ENCODE peak calls at places on chromosome 21, in nine cellular contexts. X is GM20000, C is adrenal gland, Z is GM10248, S is MM.1S, M is coronary artery, T is AG10803, W is HL-60, Y is PC-9. Q is an unnamed sample.

GRCh38 chr21:25735221-25735894 is 586 bp downstream of the GABPA start:
- DNase-seq in C (peak), X (peak), Z (peak), T (peak), M (peak), Y (peak), S (peak), W (peak), Q (peak)

GRCh38 chr21:24729568-24729967 is 877.7 kb downstream of the MRPL39 start:
- DNase-seq in S (no peak), T (no peak), C (no peak), Z (no peak), Y (no peak), X (no peak), W (no peak), M (no peak), Q (no peak)

GRCh38 chr21:15483138-15483780 is 246.5 kb upstream of the USP25 start:
- DNase-seq in Z (peak), Y (peak), C (peak), T (peak), S (peak), X (peak), M (peak), W (peak), Q (peak)

GRCh38 chr21:39189857-39190604 is 6.8 kb upstream of the PSMG1 start:
- DNase-seq in Y (no peak), S (no peak), M (no peak), Z (no peak), T (peak), X (no peak), C (no peak), W (no peak), Q (no peak)

GRCh38 chr21:18622383-18622782 is 218.8 kb upstream of the TMPRSS15 start:
- DNase-seq in M (no peak), S (no peak), X (no peak), C (no peak), W (no peak), Z (no peak), T (no peak), Y (no peak), Q (no peak)

GRCh38 chr21:39314155-39315027 is 959 bp upstream of the BRWD1 start:
- DNase-seq in Z (peak), X (peak), S (peak), Y (peak), W (peak), C (peak), M (no peak), T (peak), Q (peak)

GRCh38 chr21:39660191-39660590 is 47.5 kb downstream of the B3GALT5 start:
- DNase-seq in S (no peak), M (peak), C (peak), Y (no peak), Z (no peak), T (peak), X (no peak), W (no peak), Q (no peak)

GRCh38 chr21:18493420-18493819 is 89.8 kb upstream of the TMPRSS15 start:
- DNase-seq in X (no peak), Z (no peak), M (no peak), C (no peak), T (no peak), W (no peak), Y (peak), S (no peak), Q (no peak)

GRCh38 chr21:39984613-39985012 is 117.4 kb downstream of the PCP4 start:
- DNase-seq in T (no peak), M (no peak), Z (no peak), C (no peak), S (no peak), Y (no peak), W (no peak), X (no peak), Q (no peak)

GRCh38 chr21:39197448-39197847 is 14.2 kb upstream of the PSMG1 start:
- DNase-seq in Z (no peak), C (no peak), S (no peak), M (no peak), W (no peak), Y (no peak), T (no peak), X (no peak), Q (no peak)

GRCh38 chr21:41231060-41231459 is 63.1 kb downstream of the BACE2 start:
- DNase-seq in S (no peak), T (no peak), C (no peak), Z (no peak), W (no peak), Y (no peak), X (no peak), M (no peak), Q (no peak)

GRCh38 chr21:41651830-41652229 is 115.0 kb downstream of the RIPK4 start:
- DNase-seq in X (no peak), S (no peak), C (no peak), Z (no peak), W (no peak), Y (peak), T (no peak), M (no peak), Q (no peak)

GRCh38 chr21:43266534-43266933 is 97.7 kb downstream of the CRYAA start:
- DNase-seq in X (no peak), W (no peak), Z (no peak), C (no peak), Y (no peak), T (peak), M (no peak), S (no peak), Q (no peak)

GRCh38 chr21:34195365-34195764 is 122.0 kb downstream of the MRPS6 start:
- DNase-seq in C (no peak), T (no peak), W (no peak), X (no peak), M (no peak), Z (no peak), S (no peak), Y (no peak), Q (no peak)

GRCh38 chr21:44293551-44294231 is 6.2 kb upstream of the PFKL start:
- DNase-seq in X (no peak), S (no peak), C (no peak), Z (no peak), M (no peak), T (no peak), W (no peak), Y (no peak), Q (no peak)

GRCh38 chr21:44337428-44337827 is 1.8 kb downstream of the CFAP410 start:
- DNase-seq in M (no peak), Z (no peak), W (no peak), X (no peak), Y (no peak), T (peak), C (no peak), S (no peak), Q (no peak)

GRCh38 chr21:39518055-39518844 is 66.5 kb downstream of the SH3BGR start:
- DNase-seq in W (peak), Y (peak), S (peak), M (no peak), Z (peak), X (peak), T (peak), C (peak), Q (peak)

GRCh38 chr21:24045775-24046215 is 1561.5 kb downstream of the MRPL39 start:
- DNase-seq in Z (no peak), S (peak), W (peak), T (no peak), C (peak), M (peak), Y (no peak), X (no peak), Q (peak)

GRCh38 chr21:15241997-15242767 is 177.4 kb upstream of the NRIP1 start:
- DNase-seq in X (no peak), M (no peak), Z (no peak), S (no peak), C (no peak), W (no peak), Y (no peak), T (no peak), Q (no peak)

GRCh38 chr21:38645282-38645681 is 147.0 kb upstream of the ERG start:
- DNase-seq in M (no peak), X (no peak), Z (no peak), C (no peak), T (peak), S (no peak), Y (no peak), W (no peak), Q (no peak)

GRCh38 chr21:34639882-34640788 is 25.2 kb upstream of the RCAN1 start:
- DNase-seq in Z (peak), T (no peak), S (peak), C (no peak), X (peak), Y (no peak), M (peak), W (no peak), Q (no peak)

DNA sequence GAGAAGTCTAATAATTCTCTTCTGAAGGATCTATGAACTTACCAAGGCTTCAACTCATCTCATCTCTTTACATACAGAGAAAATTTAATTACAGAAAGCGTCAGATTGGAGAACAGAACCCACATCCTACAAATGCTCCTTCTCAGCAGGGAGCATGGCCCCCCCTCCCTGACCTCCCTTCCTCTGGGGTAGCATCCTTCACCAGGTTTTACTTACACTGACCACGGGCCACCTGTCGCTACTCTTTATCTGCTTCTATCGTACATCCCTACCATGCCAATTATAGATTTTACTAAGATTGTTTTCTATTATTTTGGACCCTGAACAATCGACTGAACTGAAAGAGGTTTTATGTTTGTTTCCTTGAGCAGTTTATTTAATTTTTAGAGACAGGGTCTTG is 25.8 kb downstream of the RIPPLY3 start:
- DNase-seq in C (no peak), T (no peak), Y (no peak), M (no peak), S (no peak), W (no peak), X (no peak), Z (no peak), Q (no peak)
- TF ChIP-seq CTCF in C (no peak), T (no peak), Y (no peak), M (no peak), S (no peak), W (no peak), X (no peak), Z (no peak), Q (no peak)

GRCh38 chr21:45592626-45593134 is 50.4 kb upstream of the SLC19A1 start:
- DNase-seq in X (no peak), C (no peak), W (no peak), T (no peak), Y (no peak), Z (no peak), M (peak), S (no peak), Q (no peak)
- TF ChIP-seq CTCF in X (no peak), C (no peak), W (no peak), T (no peak), Y (no peak), Z (no peak), M (no peak), S (no peak), Q (no peak)

GRCh38 chr21:32894321-32894720 is 122.8 kb upstream of the PAXBP1 start:
- DNase-seq in M (no peak), T (no peak), Y (no peak), C (no peak), Z (no peak), X (no peak), S (no peak), W (no peak), Q (no peak)

GRCh38 chr21:32887026-32887425 is 115.5 kb upstream of the PAXBP1 start:
- DNase-seq in W (no peak), Z (no peak), S (no peak), X (no peak), Y (no peak), T (no peak), C (no peak), M (no peak), Q (no peak)

GRCh38 chr21:32888971-32889370 is 117.4 kb upstream of the PAXBP1 start:
- DNase-seq in T (peak), C (no peak), Z (no peak), M (no peak), S (no peak), Y (no peak), W (no peak), X (no peak), Q (no peak)

GRCh38 chr21:32886339-32886738 is 114.8 kb upstream of the PAXBP1 start:
- DNase-seq in C (no peak), M (no peak), W (no peak), S (peak), T (no peak), Z (no peak), Y (no peak), X (no peak), Q (no peak)

DNA sequence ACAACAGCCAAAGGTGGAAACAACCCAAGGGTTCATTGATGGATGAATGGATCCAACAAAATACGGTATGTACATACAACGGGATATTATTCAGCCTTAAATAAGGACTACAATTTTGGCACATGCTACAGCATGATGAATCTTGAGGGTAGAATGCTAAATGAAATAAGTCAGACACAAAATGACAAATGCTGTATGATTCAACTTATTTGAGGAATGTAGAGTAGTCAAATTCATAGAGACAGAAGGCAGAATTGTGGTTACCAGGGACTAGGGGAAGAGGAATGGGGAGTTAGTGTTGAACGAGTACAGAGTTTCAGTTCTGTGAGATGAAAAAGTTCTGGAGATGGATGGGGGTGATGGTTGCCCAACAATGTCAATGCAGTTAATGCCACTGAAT is 118.0 kb upstream of the PAXBP1 start:
- DNase-seq in T (peak), X (no peak), Z (no peak), W (no peak), Y (no peak), M (no peak), S (no peak), C (no peak), Q (no peak)
- TF ChIP-seq CTCF in T (no peak), X (no peak), Z (no peak), W (no peak), Y (no peak), M (no peak), S (no peak), C (no peak), Q (no peak)

GRCh38 chr21:31018232-31018631 is 20.0 kb downstream of the KRTAP19-8 start:
- DNase-seq in M (no peak), T (no peak), Z (no peak), W (no peak), S (no peak), X (no peak), C (no peak), Y (no peak), Q (no peak)
- TF ChIP-seq CTCF in M (no peak), T (no peak), Z (no peak), W (no peak), S (no peak), X (no peak), C (no peak), Y (no peak), Q (no peak)

GRCh38 chr21:32312976-32313375 is 14.3 kb downstream of the MRAP start:
- DNase-seq in C (peak), W (no peak), T (no peak), X (no peak), S (no peak), Y (no peak), Z (no peak), M (no peak), Q (no peak)
- TF ChIP-seq CTCF in C (no peak), W (no peak), T (no peak), X (no peak), S (no peak), Y (no peak), Z (no peak), M (no peak), Q (no peak)

DNA sequence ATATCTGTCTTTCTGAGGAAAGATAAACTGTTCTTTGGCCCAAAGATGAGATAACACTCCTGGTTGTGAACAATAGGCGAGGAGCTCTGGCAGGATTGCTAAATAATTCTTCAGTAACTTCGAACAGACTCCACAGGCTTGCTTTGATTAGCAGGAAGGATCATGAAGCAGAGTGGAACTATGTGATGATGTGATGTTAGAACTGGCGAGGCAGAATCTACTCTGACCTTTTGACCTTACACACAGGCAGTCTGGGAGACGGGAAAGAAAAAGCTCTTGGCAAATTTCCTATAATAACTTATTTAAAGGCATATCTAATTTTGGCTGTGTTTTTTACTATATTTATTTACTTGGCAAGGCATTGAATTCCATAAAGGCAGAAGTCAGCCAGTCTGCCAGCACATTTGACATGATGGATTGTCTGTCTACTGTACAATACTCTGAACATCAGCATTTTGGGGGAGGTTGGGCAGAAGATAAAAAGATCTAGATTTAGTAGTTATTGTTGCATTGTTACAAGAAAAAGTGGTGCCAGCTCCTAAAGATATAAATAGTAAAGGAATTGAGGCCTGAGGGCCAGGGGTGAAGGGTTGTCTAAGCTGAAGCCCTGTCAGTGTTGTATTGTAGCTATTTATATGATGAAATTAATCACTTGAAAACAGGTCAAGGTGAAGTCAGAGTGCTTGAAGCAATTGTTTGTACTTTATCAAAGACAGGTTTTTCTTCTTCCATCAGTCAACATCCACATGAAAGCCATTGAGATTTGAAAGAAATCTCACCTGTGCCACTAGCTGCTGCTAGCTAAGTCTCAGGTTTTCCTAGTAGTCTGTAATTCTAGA is 708.8 kb downstream of the LTN1 start:
- DNase-seq in Z (no peak), T (peak), M (no peak), W (no peak), C (peak), X (no peak), Y (no peak), S (no peak), Q (no peak)
- TF ChIP-seq CTCF in Z (no peak), T (no peak), M (no peak), W (no peak), C (no peak), X (no peak), Y (no peak), S (no peak), Q (no peak)

GRCh38 chr21:31557956-31558838 is 101.3 kb upstream of the SOD1 start:
- DNase-seq in Z (no peak), W (no peak), X (peak), S (peak), Y (peak), T (no peak), C (peak), M (no peak), Q (peak)

GRCh38 chr21:31558839-31559367 is 100.6 kb upstream of the SOD1 start:
- DNase-seq in X (peak), Y (peak), W (peak), S (peak), Z (peak), C (peak), M (peak), T (peak), Q (peak)

GRCh38 chr21:31557421-31557955 is 102.0 kb upstream of the SOD1 start:
- DNase-seq in M (no peak), S (peak), X (no peak), Y (no peak), Z (no peak), T (no peak), W (no peak), C (no peak), Q (peak)

GRCh38 chr21:31560479-31560878 is 99.0 kb upstream of the SOD1 start:
- DNase-seq in Z (no peak), Y (no peak), M (no peak), T (no peak), S (no peak), W (no peak), X (no peak), C (no peak), Q (no peak)

GRCh38 chr21:31559368-31560119 is 99.9 kb upstream of the SOD1 start:
- DNase-seq in Y (peak), Z (peak), C (peak), S (peak), T (peak), X (peak), W (peak), M (peak), Q (peak)
- TF ChIP-seq CTCF in Y (no peak), Z (no peak), C (no peak), S (no peak), T (no peak), X (no peak), W (no peak), M (no peak), Q (no peak)

DNA sequence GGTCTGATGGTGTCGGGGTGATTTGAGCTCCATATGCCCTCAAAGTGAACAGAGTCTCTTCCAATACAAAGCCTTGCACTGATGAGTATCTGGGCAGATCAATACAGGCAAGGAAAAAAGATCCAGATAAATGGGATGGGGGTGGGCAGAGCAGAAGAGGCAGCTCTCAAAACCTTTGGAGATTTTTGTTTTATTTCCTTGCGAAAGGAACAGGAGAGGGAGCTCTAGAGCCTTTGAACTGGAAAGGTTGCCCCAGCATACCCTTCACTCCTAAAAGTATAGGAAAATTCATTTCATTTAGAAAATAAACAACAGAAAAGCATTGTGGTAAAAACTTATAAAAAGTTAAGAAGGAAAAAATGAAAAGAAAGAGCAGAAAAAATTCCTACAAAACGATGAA is 31.4 kb upstream of the OLIG2 start:
- DNase-seq in T (peak), S (peak), X (no peak), Z (no peak), M (no peak), Y (no peak), W (peak), C (no peak), Q (no peak)
- TF ChIP-seq CTCF in T (peak), S (peak), X (no peak), Z (peak), M (no peak), Y (peak), W (peak), C (peak), Q (peak)

Q was measured in nephron progenitor cell.